ENCODE peak calls at places on chromosomes 6 and 20, in ten cellular contexts. One of them, this sample, is unnamed.

GRCh38 chr20:24060851-24061590 is 72.4 kb upstream of the GGTLC1 start:
- DNase-seq in ovary: no peak
- DNase-seq in effector CD4-positive, alpha-beta T cell: no peak
- DNase-seq in astrocyte of the hippocampus: no peak
- DNase-seq in naive thymus-derived CD4-positive, alpha-beta T cell: no peak
- DNase-seq in epithelial cell of prostate: no peak
- DNase-seq in T-cell: no peak
- DNase-seq in NCI-H1436 treated with DMSO at 0.1 percent for 48 hours: no peak
- DNase-seq in HEK293T: no peak
- DNase-seq in stimulated activated CD8-positive, alpha-beta memory T cell treated with anti-CD3 and anti-CD28 coated beads, Interleukin-12 subunit alpha, Interleukin-12 subunit beta, amount 100 ng/mL, for 4 hours: no peak
- DNase-seq in this sample: no peak

GRCh38 chr6:109824105-109824504 is 133.0 kb downstream of the FIG4 start:
- DNase-seq in stimulated activated CD8-positive, alpha-beta memory T cell treated with anti-CD3 and anti-CD28 coated beads, Interleukin-12 subunit alpha, Interleukin-12 subunit beta, amount 100 ng/mL, for 4 hours: no peak
- DNase-seq in ovary: no peak
- DNase-seq in T-cell: no peak
- DNase-seq in effector CD4-positive, alpha-beta T cell: no peak
- DNase-seq in naive thymus-derived CD4-positive, alpha-beta T cell: no peak
- DNase-seq in astrocyte of the hippocampus: no peak
- DNase-seq in epithelial cell of prostate: no peak
- DNase-seq in NCI-H1436 treated with DMSO at 0.1 percent for 48 hours: no peak
- DNase-seq in HEK293T: no peak
- DNase-seq in this sample: no peak

GRCh38 chr6:111813247-111814162 is 59.7 kb downstream of the FYN start:
- DNase-seq in effector CD4-positive, alpha-beta T cell: no peak
- DNase-seq in astrocyte of the hippocampus: no peak
- DNase-seq in HEK293T: no peak
- DNase-seq in T-cell: no peak
- DNase-seq in stimulated activated CD8-positive, alpha-beta memory T cell treated with anti-CD3 and anti-CD28 coated beads, Interleukin-12 subunit alpha, Interleukin-12 subunit beta, amount 100 ng/mL, for 4 hours: no peak
- DNase-seq in NCI-H1436 treated with DMSO at 0.1 percent for 48 hours: no peak
- DNase-seq in ovary: no peak
- DNase-seq in naive thymus-derived CD4-positive, alpha-beta T cell: no peak
- DNase-seq in epithelial cell of prostate: no peak
- DNase-seq in this sample: no peak

GRCh38 chr6:44528716-44529115 is 141.2 kb downstream of the CDC5L start:
- DNase-seq in stimulated activated CD8-positive, alpha-beta memory T cell treated with anti-CD3 and anti-CD28 coated beads, Interleukin-12 subunit alpha, Interleukin-12 subunit beta, amount 100 ng/mL, for 4 hours: no peak
- DNase-seq in naive thymus-derived CD4-positive, alpha-beta T cell: no peak
- DNase-seq in NCI-H1436 treated with DMSO at 0.1 percent for 48 hours: no peak
- DNase-seq in astrocyte of the hippocampus: no peak
- DNase-seq in HEK293T: no peak
- DNase-seq in effector CD4-positive, alpha-beta T cell: no peak
- DNase-seq in T-cell: no peak
- DNase-seq in epithelial cell of prostate: no peak
- DNase-seq in ovary: no peak
- DNase-seq in this sample: no peak

GRCh38 chr20:15673206-15673605 is 900.0 kb downstream of the KIF16B start:
- DNase-seq in naive thymus-derived CD4-positive, alpha-beta T cell: no peak
- DNase-seq in effector CD4-positive, alpha-beta T cell: no peak
- DNase-seq in stimulated activated CD8-positive, alpha-beta memory T cell treated with anti-CD3 and anti-CD28 coated beads, Interleukin-12 subunit alpha, Interleukin-12 subunit beta, amount 100 ng/mL, for 4 hours: no peak
- DNase-seq in astrocyte of the hippocampus: peak
- DNase-seq in ovary: no peak
- DNase-seq in NCI-H1436 treated with DMSO at 0.1 percent for 48 hours: no peak
- DNase-seq in T-cell: no peak
- DNase-seq in epithelial cell of prostate: no peak
- DNase-seq in HEK293T: no peak
- DNase-seq in this sample: no peak

GRCh38 chr6:132131777-132132176 is 180.6 kb upstream of the CCN2 start:
- DNase-seq in naive thymus-derived CD4-positive, alpha-beta T cell: no peak
- DNase-seq in T-cell: no peak
- DNase-seq in stimulated activated CD8-positive, alpha-beta memory T cell treated with anti-CD3 and anti-CD28 coated beads, Interleukin-12 subunit alpha, Interleukin-12 subunit beta, amount 100 ng/mL, for 4 hours: no peak
- DNase-seq in effector CD4-positive, alpha-beta T cell: no peak
- DNase-seq in epithelial cell of prostate: peak
- DNase-seq in ovary: peak
- DNase-seq in HEK293T: peak
- DNase-seq in NCI-H1436 treated with DMSO at 0.1 percent for 48 hours: no peak
- DNase-seq in astrocyte of the hippocampus: peak
- DNase-seq in this sample: no peak

GRCh38 chr20:41447026-41447425 is 80.4 kb upstream of the EMILIN3 start:
- DNase-seq in effector CD4-positive, alpha-beta T cell: no peak
- DNase-seq in HEK293T: no peak
- DNase-seq in stimulated activated CD8-positive, alpha-beta memory T cell treated with anti-CD3 and anti-CD28 coated beads, Interleukin-12 subunit alpha, Interleukin-12 subunit beta, amount 100 ng/mL, for 4 hours: no peak
- DNase-seq in T-cell: no peak
- DNase-seq in NCI-H1436 treated with DMSO at 0.1 percent for 48 hours: no peak
- DNase-seq in astrocyte of the hippocampus: no peak
- DNase-seq in naive thymus-derived CD4-positive, alpha-beta T cell: no peak
- DNase-seq in epithelial cell of prostate: no peak
- DNase-seq in ovary: no peak
- DNase-seq in this sample: no peak

GRCh38 chr20:39885975-39886649 is 802.9 kb downstream of the MAFB start:
- DNase-seq in T-cell: no peak
- DNase-seq in naive thymus-derived CD4-positive, alpha-beta T cell: no peak
- DNase-seq in NCI-H1436 treated with DMSO at 0.1 percent for 48 hours: no peak
- DNase-seq in epithelial cell of prostate: peak
- DNase-seq in HEK293T: peak
- DNase-seq in effector CD4-positive, alpha-beta T cell: no peak
- DNase-seq in stimulated activated CD8-positive, alpha-beta memory T cell treated with anti-CD3 and anti-CD28 coated beads, Interleukin-12 subunit alpha, Interleukin-12 subunit beta, amount 100 ng/mL, for 4 hours: no peak
- DNase-seq in astrocyte of the hippocampus: peak
- DNase-seq in ovary: peak
- DNase-seq in this sample: no peak

GRCh38 chr6:75282706-75283105 is 1.9 kb downstream of the TMEM30A start:
- DNase-seq in effector CD4-positive, alpha-beta T cell: no peak
- DNase-seq in epithelial cell of prostate: no peak
- DNase-seq in naive thymus-derived CD4-positive, alpha-beta T cell: no peak
- DNase-seq in HEK293T: no peak
- DNase-seq in NCI-H1436 treated with DMSO at 0.1 percent for 48 hours: no peak
- DNase-seq in ovary: no peak
- DNase-seq in astrocyte of the hippocampus: no peak
- DNase-seq in stimulated activated CD8-positive, alpha-beta memory T cell treated with anti-CD3 and anti-CD28 coated beads, Interleukin-12 subunit alpha, Interleukin-12 subunit beta, amount 100 ng/mL, for 4 hours: no peak
- DNase-seq in T-cell: no peak
- DNase-seq in this sample: no peak

GRCh38 chr20:3660262-3661059 is 2.7 kb downstream of the GFRA4 start:
- DNase-seq in ovary: peak
- DNase-seq in epithelial cell of prostate: no peak
- DNase-seq in NCI-H1436 treated with DMSO at 0.1 percent for 48 hours: no peak
- DNase-seq in HEK293T: no peak
- DNase-seq in effector CD4-positive, alpha-beta T cell: no peak
- DNase-seq in T-cell: no peak
- DNase-seq in stimulated activated CD8-positive, alpha-beta memory T cell treated with anti-CD3 and anti-CD28 coated beads, Interleukin-12 subunit alpha, Interleukin-12 subunit beta, amount 100 ng/mL, for 4 hours: no peak
- DNase-seq in naive thymus-derived CD4-positive, alpha-beta T cell: no peak
- DNase-seq in astrocyte of the hippocampus: no peak
- DNase-seq in this sample: no peak

GRCh38 chr6:142760152-142760551 is 184.8 kb downstream of the HIVEP2 start:
- DNase-seq in HEK293T: no peak
- DNase-seq in astrocyte of the hippocampus: peak
- DNase-seq in T-cell: no peak
- DNase-seq in epithelial cell of prostate: no peak
- DNase-seq in ovary: no peak
- DNase-seq in stimulated activated CD8-positive, alpha-beta memory T cell treated with anti-CD3 and anti-CD28 coated beads, Interleukin-12 subunit alpha, Interleukin-12 subunit beta, amount 100 ng/mL, for 4 hours: no peak
- DNase-seq in naive thymus-derived CD4-positive, alpha-beta T cell: no peak
- DNase-seq in effector CD4-positive, alpha-beta T cell: no peak
- DNase-seq in NCI-H1436 treated with DMSO at 0.1 percent for 48 hours: no peak
- DNase-seq in this sample: no peak

GRCh38 chr6:111984081-111984480 is 69.8 kb upstream of the CCN6 start:
- DNase-seq in astrocyte of the hippocampus: no peak
- DNase-seq in stimulated activated CD8-positive, alpha-beta memory T cell treated with anti-CD3 and anti-CD28 coated beads, Interleukin-12 subunit alpha, Interleukin-12 subunit beta, amount 100 ng/mL, for 4 hours: no peak
- DNase-seq in NCI-H1436 treated with DMSO at 0.1 percent for 48 hours: no peak
- DNase-seq in HEK293T: no peak
- DNase-seq in ovary: no peak
- DNase-seq in effector CD4-positive, alpha-beta T cell: no peak
- DNase-seq in epithelial cell of prostate: no peak
- DNase-seq in T-cell: no peak
- DNase-seq in naive thymus-derived CD4-positive, alpha-beta T cell: no peak
- DNase-seq in this sample: no peak

GRCh38 chr6:123309130-123309529 is 313.1 kb downstream of the CLVS2 start:
- DNase-seq in HEK293T: no peak
- DNase-seq in stimulated activated CD8-positive, alpha-beta memory T cell treated with anti-CD3 and anti-CD28 coated beads, Interleukin-12 subunit alpha, Interleukin-12 subunit beta, amount 100 ng/mL, for 4 hours: no peak
- DNase-seq in ovary: no peak
- DNase-seq in NCI-H1436 treated with DMSO at 0.1 percent for 48 hours: no peak
- DNase-seq in naive thymus-derived CD4-positive, alpha-beta T cell: no peak
- DNase-seq in effector CD4-positive, alpha-beta T cell: no peak
- DNase-seq in epithelial cell of prostate: no peak
- DNase-seq in astrocyte of the hippocampus: no peak
- DNase-seq in T-cell: no peak
- DNase-seq in this sample: no peak

GRCh38 chr20:10578607-10579006 is 95.2 kb downstream of the JAG1 start:
- DNase-seq in naive thymus-derived CD4-positive, alpha-beta T cell: no peak
- DNase-seq in stimulated activated CD8-positive, alpha-beta memory T cell treated with anti-CD3 and anti-CD28 coated beads, Interleukin-12 subunit alpha, Interleukin-12 subunit beta, amount 100 ng/mL, for 4 hours: no peak
- DNase-seq in T-cell: no peak
- DNase-seq in ovary: no peak
- DNase-seq in epithelial cell of prostate: peak
- DNase-seq in NCI-H1436 treated with DMSO at 0.1 percent for 48 hours: no peak
- DNase-seq in effector CD4-positive, alpha-beta T cell: no peak
- DNase-seq in astrocyte of the hippocampus: peak
- DNase-seq in HEK293T: no peak
- DNase-seq in this sample: no peak

GRCh38 chr6:70282906-70283461 is 19.9 kb downstream of the COL9A1 start:
- DNase-seq in NCI-H1436 treated with DMSO at 0.1 percent for 48 hours: no peak
- DNase-seq in naive thymus-derived CD4-positive, alpha-beta T cell: no peak
- DNase-seq in stimulated activated CD8-positive, alpha-beta memory T cell treated with anti-CD3 and anti-CD28 coated beads, Interleukin-12 subunit alpha, Interleukin-12 subunit beta, amount 100 ng/mL, for 4 hours: no peak
- DNase-seq in astrocyte of the hippocampus: no peak
- DNase-seq in T-cell: no peak
- DNase-seq in effector CD4-positive, alpha-beta T cell: no peak
- DNase-seq in HEK293T: no peak
- DNase-seq in epithelial cell of prostate: no peak
- DNase-seq in ovary: no peak
- DNase-seq in this sample: no peak

GRCh38 chr20:50504231-50504823 is 5.9 kb upstream of the PTPN1 start:
- DNase-seq in ovary: no peak
- DNase-seq in NCI-H1436 treated with DMSO at 0.1 percent for 48 hours: no peak
- DNase-seq in T-cell: no peak
- DNase-seq in epithelial cell of prostate: no peak
- DNase-seq in stimulated activated CD8-positive, alpha-beta memory T cell treated with anti-CD3 and anti-CD28 coated beads, Interleukin-12 subunit alpha, Interleukin-12 subunit beta, amount 100 ng/mL, for 4 hours: no peak
- DNase-seq in effector CD4-positive, alpha-beta T cell: no peak
- DNase-seq in HEK293T: no peak
- DNase-seq in astrocyte of the hippocampus: no peak
- DNase-seq in naive thymus-derived CD4-positive, alpha-beta T cell: no peak
- DNase-seq in this sample: no peak

GRCh38 chr6:161462148-161462547 is 188.3 kb upstream of the AGPAT4 start:
- DNase-seq in NCI-H1436 treated with DMSO at 0.1 percent for 48 hours: no peak
- DNase-seq in epithelial cell of prostate: no peak
- DNase-seq in naive thymus-derived CD4-positive, alpha-beta T cell: no peak
- DNase-seq in astrocyte of the hippocampus: peak
- DNase-seq in HEK293T: no peak
- DNase-seq in effector CD4-positive, alpha-beta T cell: no peak
- DNase-seq in stimulated activated CD8-positive, alpha-beta memory T cell treated with anti-CD3 and anti-CD28 coated beads, Interleukin-12 subunit alpha, Interleukin-12 subunit beta, amount 100 ng/mL, for 4 hours: no peak
- DNase-seq in T-cell: no peak
- DNase-seq in ovary: no peak
- DNase-seq in this sample: no peak

GRCh38 chr6:136324981-136325380 is 35.3 kb upstream of the BCLAF1 start:
- DNase-seq in T-cell: no peak
- DNase-seq in stimulated activated CD8-positive, alpha-beta memory T cell treated with anti-CD3 and anti-CD28 coated beads, Interleukin-12 subunit alpha, Interleukin-12 subunit beta, amount 100 ng/mL, for 4 hours: no peak
- DNase-seq in effector CD4-positive, alpha-beta T cell: no peak
- DNase-seq in epithelial cell of prostate: no peak
- DNase-seq in naive thymus-derived CD4-positive, alpha-beta T cell: no peak
- DNase-seq in astrocyte of the hippocampus: peak
- DNase-seq in HEK293T: no peak
- DNase-seq in ovary: no peak
- DNase-seq in NCI-H1436 treated with DMSO at 0.1 percent for 48 hours: no peak
- DNase-seq in this sample: no peak

GRCh38 chr6:31541059-31541657 is 645 bp downstream of the DDX39B start:
- DNase-seq in effector CD4-positive, alpha-beta T cell: peak
- DNase-seq in stimulated activated CD8-positive, alpha-beta memory T cell treated with anti-CD3 and anti-CD28 coated beads, Interleukin-12 subunit alpha, Interleukin-12 subunit beta, amount 100 ng/mL, for 4 hours: no peak
- DNase-seq in naive thymus-derived CD4-positive, alpha-beta T cell: peak
- DNase-seq in astrocyte of the hippocampus: peak
- DNase-seq in epithelial cell of prostate: no peak
- DNase-seq in NCI-H1436 treated with DMSO at 0.1 percent for 48 hours: no peak
- DNase-seq in ovary: peak
- DNase-seq in HEK293T: peak
- DNase-seq in T-cell: peak
- DNase-seq in this sample: peak

GRCh38 chr6:125524356-125524755 is 222.6 kb upstream of the HDDC2 start:
- DNase-seq in naive thymus-derived CD4-positive, alpha-beta T cell: no peak
- DNase-seq in HEK293T: no peak
- DNase-seq in astrocyte of the hippocampus: no peak
- DNase-seq in ovary: no peak
- DNase-seq in epithelial cell of prostate: no peak
- DNase-seq in stimulated activated CD8-positive, alpha-beta memory T cell treated with anti-CD3 and anti-CD28 coated beads, Interleukin-12 subunit alpha, Interleukin-12 subunit beta, amount 100 ng/mL, for 4 hours: no peak
- DNase-seq in NCI-H1436 treated with DMSO at 0.1 percent for 48 hours: no peak
- DNase-seq in T-cell: no peak
- DNase-seq in effector CD4-positive, alpha-beta T cell: no peak
- DNase-seq in this sample: no peak

GRCh38 chr20:25165128-25165527 is 30.4 kb upstream of the ENTPD6 start:
- DNase-seq in naive thymus-derived CD4-positive, alpha-beta T cell: no peak
- DNase-seq in T-cell: no peak
- DNase-seq in ovary: no peak
- DNase-seq in HEK293T: no peak
- DNase-seq in epithelial cell of prostate: no peak
- DNase-seq in NCI-H1436 treated with DMSO at 0.1 percent for 48 hours: no peak
- DNase-seq in stimulated activated CD8-positive, alpha-beta memory T cell treated with anti-CD3 and anti-CD28 coated beads, Interleukin-12 subunit alpha, Interleukin-12 subunit beta, amount 100 ng/mL, for 4 hours: no peak
- DNase-seq in astrocyte of the hippocampus: no peak
- DNase-seq in effector CD4-positive, alpha-beta T cell: no peak
- DNase-seq in this sample: no peak

GRCh38 chr20:49187330-49188100 is 619 bp downstream of the STAU1 start:
- DNase-seq in stimulated activated CD8-positive, alpha-beta memory T cell treated with anti-CD3 and anti-CD28 coated beads, Interleukin-12 subunit alpha, Interleukin-12 subunit beta, amount 100 ng/mL, for 4 hours: no peak
- DNase-seq in astrocyte of the hippocampus: peak
- DNase-seq in NCI-H1436 treated with DMSO at 0.1 percent for 48 hours: no peak
- DNase-seq in HEK293T: no peak
- DNase-seq in T-cell: no peak
- DNase-seq in ovary: peak
- DNase-seq in naive thymus-derived CD4-positive, alpha-beta T cell: no peak
- DNase-seq in epithelial cell of prostate: no peak
- DNase-seq in effector CD4-positive, alpha-beta T cell: peak
- DNase-seq in this sample: peak

GRCh38 chr6:89140347-89141159 is 5.3 kb upstream of the PM20D2 start:
- DNase-seq in T-cell: no peak
- DNase-seq in HEK293T: no peak
- DNase-seq in naive thymus-derived CD4-positive, alpha-beta T cell: no peak
- DNase-seq in epithelial cell of prostate: no peak
- DNase-seq in ovary: no peak
- DNase-seq in astrocyte of the hippocampus: peak
- DNase-seq in NCI-H1436 treated with DMSO at 0.1 percent for 48 hours: no peak
- DNase-seq in stimulated activated CD8-positive, alpha-beta memory T cell treated with anti-CD3 and anti-CD28 coated beads, Interleukin-12 subunit alpha, Interleukin-12 subunit beta, amount 100 ng/mL, for 4 hours: no peak
- DNase-seq in effector CD4-positive, alpha-beta T cell: no peak
- DNase-seq in this sample: no peak

GRCh38 chr6:34979218-34979617 is 90.2 kb downstream of the ANKS1A start:
- DNase-seq in NCI-H1436 treated with DMSO at 0.1 percent for 48 hours: no peak
- DNase-seq in effector CD4-positive, alpha-beta T cell: no peak
- DNase-seq in stimulated activated CD8-positive, alpha-beta memory T cell treated with anti-CD3 and anti-CD28 coated beads, Interleukin-12 subunit alpha, Interleukin-12 subunit beta, amount 100 ng/mL, for 4 hours: no peak
- DNase-seq in naive thymus-derived CD4-positive, alpha-beta T cell: no peak
- DNase-seq in ovary: no peak
- DNase-seq in astrocyte of the hippocampus: no peak
- DNase-seq in T-cell: no peak
- DNase-seq in HEK293T: no peak
- DNase-seq in epithelial cell of prostate: no peak
- DNase-seq in this sample: no peak

GRCh38 chr20:62051166-62051900 is 14.3 kb downstream of the TAF4 start:
- DNase-seq in epithelial cell of prostate: no peak
- DNase-seq in effector CD4-positive, alpha-beta T cell: no peak
- DNase-seq in NCI-H1436 treated with DMSO at 0.1 percent for 48 hours: no peak
- DNase-seq in ovary: peak
- DNase-seq in stimulated activated CD8-positive, alpha-beta memory T cell treated with anti-CD3 and anti-CD28 coated beads, Interleukin-12 subunit alpha, Interleukin-12 subunit beta, amount 100 ng/mL, for 4 hours: no peak
- DNase-seq in HEK293T: no peak
- DNase-seq in astrocyte of the hippocampus: no peak
- DNase-seq in naive thymus-derived CD4-positive, alpha-beta T cell: no peak
- DNase-seq in T-cell: no peak
- DNase-seq in this sample: no peak

GRCh38 chr6:35811699-35811995 is 6.5 kb downstream of the LHFPL5 start:
- DNase-seq in effector CD4-positive, alpha-beta T cell: no peak
- DNase-seq in HEK293T: no peak
- DNase-seq in astrocyte of the hippocampus: no peak
- DNase-seq in T-cell: no peak
- DNase-seq in naive thymus-derived CD4-positive, alpha-beta T cell: no peak
- DNase-seq in stimulated activated CD8-positive, alpha-beta memory T cell treated with anti-CD3 and anti-CD28 coated beads, Interleukin-12 subunit alpha, Interleukin-12 subunit beta, amount 100 ng/mL, for 4 hours: no peak
- DNase-seq in ovary: no peak
- DNase-seq in NCI-H1436 treated with DMSO at 0.1 percent for 48 hours: no peak
- DNase-seq in epithelial cell of prostate: no peak
- DNase-seq in this sample: no peak

GRCh38 chr6:129317931-129318820 is 391.8 kb downstream of the ARHGAP18 start:
- DNase-seq in HEK293T: peak
- DNase-seq in T-cell: no peak
- DNase-seq in astrocyte of the hippocampus: peak
- DNase-seq in stimulated activated CD8-positive, alpha-beta memory T cell treated with anti-CD3 and anti-CD28 coated beads, Interleukin-12 subunit alpha, Interleukin-12 subunit beta, amount 100 ng/mL, for 4 hours: no peak
- DNase-seq in ovary: no peak
- DNase-seq in naive thymus-derived CD4-positive, alpha-beta T cell: no peak
- DNase-seq in effector CD4-positive, alpha-beta T cell: no peak
- DNase-seq in epithelial cell of prostate: peak
- DNase-seq in NCI-H1436 treated with DMSO at 0.1 percent for 48 hours: no peak
- DNase-seq in this sample: no peak

GRCh38 chr6:158536891-158537798 is 22.7 kb upstream of the TMEM181 start:
- DNase-seq in T-cell: no peak
- DNase-seq in stimulated activated CD8-positive, alpha-beta memory T cell treated with anti-CD3 and anti-CD28 coated beads, Interleukin-12 subunit alpha, Interleukin-12 subunit beta, amount 100 ng/mL, for 4 hours: no peak
- DNase-seq in NCI-H1436 treated with DMSO at 0.1 percent for 48 hours: no peak
- DNase-seq in effector CD4-positive, alpha-beta T cell: no peak
- DNase-seq in astrocyte of the hippocampus: peak
- DNase-seq in ovary: no peak
- DNase-seq in naive thymus-derived CD4-positive, alpha-beta T cell: peak
- DNase-seq in HEK293T: peak
- DNase-seq in epithelial cell of prostate: no peak
- DNase-seq in this sample: no peak